ENCODE peak calls at places on chromosomes 4 and X, in ten cellular contexts. One of them, this sample, is unnamed.
A peak's percentile ranks its signal among the peaks of the same experiment; 100 is the strongest.

GRCh38 chrX:47091149-47091775 is 13.0 kb downstream of the RGN start:
- DNase-seq in CD8-positive, alpha-beta T cell: no peak
- DNase-seq in head of caudate nucleus: no peak
- DNase-seq in Karpas-422: no peak
- DNase-seq in iris pigment epithelial cell: peak; percentile 36
- DNase-seq in OCI-LY7: no peak
- DNase-seq in EH: peak; percentile 12
- DNase-seq in NCI-H2081: no peak
- DNase-seq in sciatic nerve: no peak
- DNase-seq in tibial artery: no peak
- DNase-seq in this sample: no peak

GRCh38 chr4:55080174-55080865 is 45.1 kb downstream of the KDR start:
- DNase-seq in Karpas-422: no peak
- DNase-seq in tibial artery: no peak
- DNase-seq in OCI-LY7: no peak
- DNase-seq in NCI-H2081: no peak
- DNase-seq in EH: peak; percentile 61
- DNase-seq in sciatic nerve: no peak
- DNase-seq in iris pigment epithelial cell: peak; percentile 76
- DNase-seq in CD8-positive, alpha-beta T cell: no peak
- DNase-seq in head of caudate nucleus: no peak
- DNase-seq in this sample: no peak

GRCh38 chrX:24100713-24101112 is 46.0 kb downstream of the EIF2S3 start:
- DNase-seq in EH: peak; percentile 56
- DNase-seq in NCI-H2081: no peak
- DNase-seq in sciatic nerve: no peak
- DNase-seq in head of caudate nucleus: no peak
- DNase-seq in iris pigment epithelial cell: peak; percentile 78
- DNase-seq in CD8-positive, alpha-beta T cell: no peak
- DNase-seq in tibial artery: no peak
- DNase-seq in Karpas-422: no peak
- DNase-seq in OCI-LY7: no peak
- DNase-seq in this sample: no peak

GRCh38 chrX:100685284-100685996 is 41.4 kb downstream of the SRPX2 start:
- DNase-seq in CD8-positive, alpha-beta T cell: peak; percentile 37
- DNase-seq in EH: peak; percentile 72
- DNase-seq in OCI-LY7: peak; percentile 76
- DNase-seq in NCI-H2081: peak; percentile 76
- DNase-seq in Karpas-422: peak; percentile 94
- DNase-seq in tibial artery: peak; percentile 76
- DNase-seq in head of caudate nucleus: peak; percentile 55
- DNase-seq in sciatic nerve: peak; percentile 73
- DNase-seq in iris pigment epithelial cell: peak; percentile 79
- DNase-seq in this sample: no peak

GRCh38 chr4:106929248-106929647 is 106.9 kb downstream of the DKK2 start:
- DNase-seq in sciatic nerve: no peak
- DNase-seq in iris pigment epithelial cell: no peak
- DNase-seq in head of caudate nucleus: no peak
- DNase-seq in NCI-H2081: no peak
- DNase-seq in OCI-LY7: no peak
- DNase-seq in tibial artery: no peak
- DNase-seq in Karpas-422: no peak
- DNase-seq in CD8-positive, alpha-beta T cell: no peak
- DNase-seq in EH: no peak
- DNase-seq in this sample: no peak

GRCh38 chrX:45801554-45801953 is 600.9 kb upstream of the DIPK2B start:
- DNase-seq in EH: peak; percentile 35
- DNase-seq in iris pigment epithelial cell: peak; percentile 42
- DNase-seq in NCI-H2081: no peak
- DNase-seq in sciatic nerve: no peak
- DNase-seq in head of caudate nucleus: no peak
- DNase-seq in OCI-LY7: peak; percentile 4
- DNase-seq in tibial artery: no peak
- DNase-seq in Karpas-422: peak; percentile 79
- DNase-seq in CD8-positive, alpha-beta T cell: no peak
- DNase-seq in this sample: no peak

GRCh38 chr4:8260656-8261111 is 8.9 kb upstream of the HTRA3 start:
- DNase-seq in tibial artery: no peak
- DNase-seq in sciatic nerve: no peak
- DNase-seq in NCI-H2081: no peak
- DNase-seq in iris pigment epithelial cell: peak; percentile 93
- DNase-seq in head of caudate nucleus: no peak
- DNase-seq in OCI-LY7: no peak
- DNase-seq in EH: peak; percentile 96
- DNase-seq in Karpas-422: no peak
- DNase-seq in CD8-positive, alpha-beta T cell: no peak
- DNase-seq in this sample: no peak

GRCh38 chr4:4780634-4781287 is 78.7 kb upstream of the MSX1 start:
- DNase-seq in tibial artery: no peak
- DNase-seq in Karpas-422: no peak
- DNase-seq in CD8-positive, alpha-beta T cell: no peak
- DNase-seq in NCI-H2081: no peak
- DNase-seq in OCI-LY7: no peak
- DNase-seq in sciatic nerve: no peak
- DNase-seq in head of caudate nucleus: no peak
- DNase-seq in EH: peak; percentile 83
- DNase-seq in iris pigment epithelial cell: peak; percentile 74
- DNase-seq in this sample: no peak

GRCh38 chr4:156672924-156673323 is 298.7 kb downstream of the PDGFC start:
- DNase-seq in Karpas-422: no peak
- DNase-seq in EH: peak; percentile 79
- DNase-seq in NCI-H2081: no peak
- DNase-seq in head of caudate nucleus: no peak
- DNase-seq in OCI-LY7: no peak
- DNase-seq in iris pigment epithelial cell: peak; percentile 16
- DNase-seq in tibial artery: no peak
- DNase-seq in sciatic nerve: no peak
- DNase-seq in CD8-positive, alpha-beta T cell: no peak
- DNase-seq in this sample: no peak

GRCh38 chrX:14354541-14354940 is 174.8 kb upstream of the GLRA2 start:
- DNase-seq in tibial artery: no peak
- DNase-seq in sciatic nerve: no peak
- DNase-seq in OCI-LY7: no peak
- DNase-seq in Karpas-422: no peak
- DNase-seq in head of caudate nucleus: no peak
- DNase-seq in iris pigment epithelial cell: peak; percentile 28
- DNase-seq in CD8-positive, alpha-beta T cell: no peak
- DNase-seq in NCI-H2081: no peak
- DNase-seq in EH: peak; percentile 78
- DNase-seq in this sample: no peak

GRCh38 chrX:14029425-14030247 is at the start of gene GEMIN8:
- DNase-seq in iris pigment epithelial cell: peak; percentile 90
- DNase-seq in CD8-positive, alpha-beta T cell: peak; percentile 76
- DNase-seq in head of caudate nucleus: peak; percentile 57
- DNase-seq in NCI-H2081: peak; percentile 92
- DNase-seq in Karpas-422: peak; percentile 97
- DNase-seq in EH: peak; percentile 90
- DNase-seq in OCI-LY7: peak; percentile 88
- DNase-seq in sciatic nerve: peak; percentile 95
- DNase-seq in tibial artery: peak; percentile 76
- DNase-seq in this sample: peak; percentile 92

GRCh38 chr4:26083987-26084386 is 170.0 kb downstream of the SMIM20 start:
- DNase-seq in OCI-LY7: no peak
- DNase-seq in sciatic nerve: no peak
- DNase-seq in CD8-positive, alpha-beta T cell: no peak
- DNase-seq in tibial artery: no peak
- DNase-seq in NCI-H2081: no peak
- DNase-seq in Karpas-422: no peak
- DNase-seq in EH: peak; percentile 87
- DNase-seq in head of caudate nucleus: no peak
- DNase-seq in iris pigment epithelial cell: peak; percentile 94
- DNase-seq in this sample: no peak

GRCh38 chr4:56692576-56692975 is 11.5 kb upstream of the HOPX start:
- DNase-seq in Karpas-422: no peak
- DNase-seq in NCI-H2081: no peak
- DNase-seq in CD8-positive, alpha-beta T cell: no peak
- DNase-seq in EH: no peak
- DNase-seq in tibial artery: no peak
- DNase-seq in iris pigment epithelial cell: no peak
- DNase-seq in sciatic nerve: no peak
- DNase-seq in head of caudate nucleus: no peak
- DNase-seq in OCI-LY7: no peak
- DNase-seq in this sample: no peak

GRCh38 chrX:19040373-19040772 is 56.5 kb upstream of the PHKA2 start:
- DNase-seq in OCI-LY7: no peak
- DNase-seq in head of caudate nucleus: no peak
- DNase-seq in Karpas-422: peak; percentile 44
- DNase-seq in iris pigment epithelial cell: no peak
- DNase-seq in CD8-positive, alpha-beta T cell: no peak
- DNase-seq in sciatic nerve: no peak
- DNase-seq in EH: no peak
- DNase-seq in NCI-H2081: no peak
- DNase-seq in tibial artery: no peak
- DNase-seq in this sample: no peak

GRCh38 chr4:176238819-176239218 is 30.2 kb downstream of the ASB5 start:
- DNase-seq in EH: peak; percentile 58
- DNase-seq in tibial artery: no peak
- DNase-seq in head of caudate nucleus: no peak
- DNase-seq in OCI-LY7: no peak
- DNase-seq in CD8-positive, alpha-beta T cell: no peak
- DNase-seq in sciatic nerve: no peak
- DNase-seq in iris pigment epithelial cell: peak; percentile 48
- DNase-seq in NCI-H2081: no peak
- DNase-seq in Karpas-422: no peak
- DNase-seq in this sample: no peak

This sample was measured in left ventricle myocardium superior.